ENCODE peak calls at places on chromosomes 6 and 20, in five cellular contexts. One of them, this sample, is unnamed. For H3K4me1, the result is how much of the 10 kb centered on the place peaks cover.

GRCh38 chr6:27814665-27815424 is 97.4 kb downstream of the OR2B2 start:
- DNase-seq in cardiac muscle cell: peak
- DNase-seq in heart left ventricle: no peak
- DNase-seq in fibroblast of lung: peak
- DNase-seq in tibial nerve: no peak
- DNase-seq in this sample: no peak

GRCh38 chr20:61631770-61632169 is 379.7 kb downstream of the CDH4 start:
- DNase-seq in cardiac muscle cell: no peak
- DNase-seq in heart left ventricle: peak
- DNase-seq in fibroblast of lung: no peak
- DNase-seq in tibial nerve: no peak
- DNase-seq in this sample: no peak

GRCh38 chr6:113842165-113842564 is 15.0 kb upstream of the MARCKS start:
- DNase-seq in cardiac muscle cell: no peak
- DNase-seq in heart left ventricle: no peak
- DNase-seq in fibroblast of lung: peak
- DNase-seq in tibial nerve: no peak
- DNase-seq in this sample: no peak

GRCh38 chr6:139296927-139297326 is 5.1 kb upstream of the TXLNB start:
- DNase-seq in cardiac muscle cell: peak
- DNase-seq in heart left ventricle: no peak
- DNase-seq in fibroblast of lung: no peak
- DNase-seq in tibial nerve: no peak
- DNase-seq in this sample: no peak

GRCh38 chr6:152642578-152643375 is 5.6 kb upstream of the SYNE1 start:
- DNase-seq in cardiac muscle cell: peak
- DNase-seq in heart left ventricle: peak
- DNase-seq in fibroblast of lung: peak
- DNase-seq in tibial nerve: no peak
- DNase-seq in this sample: no peak

GRCh38 chr6:51719297-51719696 is 368.1 kb downstream of the PKHD1 start:
- DNase-seq in cardiac muscle cell: no peak
- DNase-seq in heart left ventricle: no peak
- DNase-seq in fibroblast of lung: no peak
- DNase-seq in tibial nerve: no peak
- DNase-seq in this sample: no peak

GRCh38 chr6:8707956-8708772 is 272.8 kb upstream of the SLC35B3 start:
- DNase-seq in cardiac muscle cell: no peak
- DNase-seq in heart left ventricle: no peak
- DNase-seq in fibroblast of lung: peak
- DNase-seq in tibial nerve: no peak
- DNase-seq in this sample: no peak

GRCh38 chr20:46970937-46971630 is 76.4 kb downstream of the EYA2 start:
- DNase-seq in cardiac muscle cell: peak
- DNase-seq in heart left ventricle: no peak
- DNase-seq in fibroblast of lung: peak
- DNase-seq in tibial nerve: no peak
- DNase-seq in this sample: no peak

GRCh38 chr6:167667204-167668018 is 159.3 kb upstream of the AFDN start:
- DNase-seq in cardiac muscle cell: no peak
- DNase-seq in heart left ventricle: no peak
- DNase-seq in fibroblast of lung: no peak
- DNase-seq in tibial nerve: no peak
- DNase-seq in this sample: no peak

GRCh38 chr6:93972791-93973190 is 553.4 kb upstream of the EPHA7 start:
- DNase-seq in cardiac muscle cell: no peak
- DNase-seq in heart left ventricle: no peak
- DNase-seq in fibroblast of lung: peak
- DNase-seq in tibial nerve: no peak
- DNase-seq in this sample: no peak

GRCh38 chr6:105798057-105798456 is 288.1 kb upstream of the PRDM1 start:
- DNase-seq in cardiac muscle cell: peak
- DNase-seq in heart left ventricle: no peak
- DNase-seq in fibroblast of lung: peak
- DNase-seq in tibial nerve: no peak
- DNase-seq in this sample: no peak

GRCh38 chr6:946546-946945 is 253.6 kb upstream of the EXOC2 start:
- DNase-seq in cardiac muscle cell: no peak
- DNase-seq in heart left ventricle: no peak
- DNase-seq in fibroblast of lung: peak
- DNase-seq in tibial nerve: no peak
- DNase-seq in this sample: no peak

GRCh38 chr6:162856885-162857284 is 129.1 kb downstream of the PACRG start:
- DNase-seq in cardiac muscle cell: peak
- DNase-seq in heart left ventricle: no peak
- DNase-seq in fibroblast of lung: peak
- DNase-seq in tibial nerve: no peak
- DNase-seq in this sample: no peak

GRCh38 chr6:23213193-23213592 is 643.8 kb downstream of the HDGFL1 start:
- DNase-seq in cardiac muscle cell: peak
- DNase-seq in heart left ventricle: no peak
- DNase-seq in fibroblast of lung: peak
- DNase-seq in tibial nerve: no peak
- DNase-seq in this sample: no peak

GRCh38 chr6:52063584-52064400 is 23.6 kb downstream of the PKHD1 start:
- DNase-seq in cardiac muscle cell: peak
- DNase-seq in heart left ventricle: no peak
- DNase-seq in fibroblast of lung: peak
- DNase-seq in tibial nerve: no peak
- DNase-seq in this sample: no peak

GRCh38 chr6:31865205-31866118 is 2.8 kb upstream of the NEU1 start:
- DNase-seq in cardiac muscle cell: peak
- DNase-seq in heart left ventricle: no peak
- DNase-seq in fibroblast of lung: no peak
- DNase-seq in tibial nerve: no peak
- DNase-seq in this sample: no peak

GRCh38 chr6:169849396-169849795 is 98.0 kb downstream of the ERMARD start:
- DNase-seq in cardiac muscle cell: no peak
- DNase-seq in heart left ventricle: peak
- DNase-seq in fibroblast of lung: no peak
- DNase-seq in tibial nerve: no peak
- DNase-seq in this sample: no peak

GRCh38 chr20:16005612-16006493 is 567.4 kb downstream of the KIF16B start:
- DNase-seq in cardiac muscle cell: no peak
- DNase-seq in heart left ventricle: no peak
- DNase-seq in fibroblast of lung: no peak
- DNase-seq in tibial nerve: no peak
- DNase-seq in this sample: no peak

GRCh38 chr6:143539723-143540122 is 28.2 kb upstream of the FUCA2 start:
- DNase-seq in cardiac muscle cell: no peak
- DNase-seq in heart left ventricle: no peak
- DNase-seq in fibroblast of lung: no peak
- DNase-seq in tibial nerve: no peak
- DNase-seq in this sample: no peak

GRCh38 chr6:35723587-35723986 is 13.2 kb upstream of the ARMC12 start:
- DNase-seq in cardiac muscle cell: no peak
- DNase-seq in heart left ventricle: no peak
- DNase-seq in fibroblast of lung: no peak
- DNase-seq in tibial nerve: no peak
- DNase-seq in this sample: no peak

GRCh38 chr20:43545837-43546578 is 12.8 kb upstream of the SGK2 start:
- DNase-seq in cardiac muscle cell: no peak
- DNase-seq in heart left ventricle: no peak
- DNase-seq in fibroblast of lung: no peak
- DNase-seq in tibial nerve: no peak
- DNase-seq in this sample: no peak

GRCh38 chr6:116008470-116009229 is 52.0 kb downstream of the FRK start:
- DNase-seq in cardiac muscle cell: peak
- DNase-seq in heart left ventricle: no peak
- DNase-seq in fibroblast of lung: peak
- DNase-seq in tibial nerve: no peak
- DNase-seq in this sample: no peak

GRCh38 chr6:52640916-52641315 is 30.0 kb upstream of the TMEM14A start:
- DNase-seq in cardiac muscle cell: no peak
- DNase-seq in heart left ventricle: no peak
- DNase-seq in fibroblast of lung: no peak
- DNase-seq in tibial nerve: no peak
- DNase-seq in this sample: no peak

GRCh38 chr20:7347409-7347808 is 579.9 kb downstream of the BMP2 start:
- DNase-seq in cardiac muscle cell: no peak
- DNase-seq in heart left ventricle: no peak
- DNase-seq in fibroblast of lung: no peak
- DNase-seq in tibial nerve: no peak
- DNase-seq in this sample: no peak

GRCh38 chr6:168322966-168323365 is 3.4 kb upstream of the DACT2 start:
- DNase-seq in cardiac muscle cell: no peak
- DNase-seq in heart left ventricle: no peak
- DNase-seq in fibroblast of lung: no peak
- DNase-seq in tibial nerve: no peak
- DNase-seq in this sample: no peak

GRCh38 chr20:40868568-40869223 is 159.9 kb upstream of the TOP1 start:
- DNase-seq in cardiac muscle cell: peak
- DNase-seq in heart left ventricle: no peak
- DNase-seq in fibroblast of lung: peak
- DNase-seq in tibial nerve: no peak
- DNase-seq in this sample: no peak

GRCh38 chr6:136566851-136567250 is 16.6 kb upstream of the MAP7 start:
- DNase-seq in cardiac muscle cell: no peak
- DNase-seq in heart left ventricle: no peak
- DNase-seq in fibroblast of lung: no peak
- DNase-seq in tibial nerve: no peak
- DNase-seq in this sample: no peak

GRCh38 chr6:130505808-130506207 is 140.0 kb downstream of the TMEM200A start:
- DNase-seq in cardiac muscle cell: no peak
- DNase-seq in heart left ventricle: no peak
- DNase-seq in fibroblast of lung: no peak
- DNase-seq in tibial nerve: no peak
- DNase-seq in this sample: no peak

GRCh38 chr6:73369563-73369962 is at the start of gene OOEP:
- DNase-seq in cardiac muscle cell: no peak
- DNase-seq in heart left ventricle: no peak
- DNase-seq in fibroblast of lung: no peak
- DNase-seq in tibial nerve: no peak
- DNase-seq in this sample: no peak

DNA sequence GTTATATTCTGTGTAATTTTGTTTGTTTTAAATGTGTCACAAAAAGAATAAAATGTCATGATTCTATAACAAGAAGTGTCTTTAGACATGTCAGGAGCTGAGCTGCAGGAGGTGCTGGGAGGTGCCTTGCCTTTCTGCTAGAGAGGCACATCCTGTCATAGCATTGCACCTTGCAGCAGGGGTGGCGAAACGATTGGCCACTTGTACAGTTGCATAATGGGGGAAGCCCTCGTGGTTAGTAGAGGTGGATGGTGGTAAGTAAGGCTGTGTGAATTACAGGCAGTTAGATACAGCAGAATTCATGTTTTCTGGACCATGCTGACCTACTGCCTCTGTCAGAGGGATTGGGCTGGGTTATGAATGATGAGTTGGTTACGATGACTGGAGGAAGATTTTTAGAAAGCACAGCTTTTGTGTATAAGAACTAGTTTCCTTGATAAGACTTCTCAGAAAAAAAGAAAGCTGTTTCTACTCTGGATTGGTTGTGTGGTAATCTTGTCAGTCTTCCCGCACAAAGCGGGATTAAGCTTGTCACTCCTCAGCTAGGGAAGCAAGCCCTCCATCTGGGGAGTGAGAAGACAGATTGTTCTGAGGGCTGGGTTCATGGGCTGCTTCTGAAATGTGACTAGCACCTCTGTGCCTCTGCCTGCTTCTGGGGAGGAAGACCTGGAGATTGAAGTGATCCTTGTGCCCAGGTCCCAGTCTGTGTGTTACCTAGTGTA is 74.9 kb downstream of the FOXO3 start:
- DNase-seq in cardiac muscle cell: no peak
- DNase-seq in heart left ventricle: no peak
- DNase-seq in fibroblast of lung: no peak
- DNase-seq in tibial nerve: no peak
- DNase-seq in this sample: no peak
- H3K4me1 ChIP-seq in cardiac muscle cell: under half
- H3K4me1 ChIP-seq in heart left ventricle: under half
- H3K4me1 ChIP-seq in fibroblast of lung: under half
- H3K4me1 ChIP-seq in tibial nerve: under half
- H3K4me1 ChIP-seq in this sample: half or more

DNA sequence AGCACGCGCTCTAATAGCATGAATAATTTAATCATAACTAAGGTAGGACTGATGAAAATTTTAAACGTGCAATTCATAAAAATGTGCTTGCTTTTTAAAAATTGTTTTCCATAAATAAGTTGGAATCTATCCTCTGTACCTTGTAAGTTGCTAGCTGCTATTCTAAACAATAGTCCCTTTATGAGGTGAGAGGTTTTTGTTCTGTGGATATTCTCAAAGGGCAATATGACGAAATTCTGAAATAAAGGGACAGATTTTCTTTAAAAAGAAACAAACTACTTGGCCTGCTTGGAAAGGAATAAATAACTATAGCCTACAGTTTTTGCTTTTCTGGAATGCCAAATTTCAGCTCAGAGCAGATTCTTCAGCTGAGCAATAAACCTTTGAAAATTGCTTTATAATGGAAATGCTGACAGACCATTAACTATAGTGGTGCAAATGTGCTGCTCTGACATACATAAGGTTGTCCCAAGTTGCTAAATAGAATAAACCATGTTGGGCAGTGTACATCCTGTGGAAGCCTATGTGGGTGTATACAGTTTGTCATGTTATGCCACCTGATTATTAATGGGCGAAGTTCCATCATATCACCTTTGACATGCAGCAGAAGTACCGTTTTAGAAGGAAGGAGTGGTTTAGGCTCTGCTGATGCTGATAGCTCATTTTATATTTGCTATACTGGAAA is 84.3 kb downstream of the ZFAND3 start:
- DNase-seq in cardiac muscle cell: no peak
- DNase-seq in heart left ventricle: no peak
- DNase-seq in fibroblast of lung: no peak
- DNase-seq in tibial nerve: no peak
- DNase-seq in this sample: no peak
- H3K27ac ChIP-seq in cardiac muscle cell: no peak
- H3K27ac ChIP-seq in heart left ventricle: no peak
- H3K27ac ChIP-seq in fibroblast of lung: no peak
- H3K27ac ChIP-seq in tibial nerve: no peak
- H3K27ac ChIP-seq in this sample: no peak

GRCh38 chr20:48170625-48171024 is 385.3 kb upstream of the SULF2 start:
- DNase-seq in cardiac muscle cell: no peak
- DNase-seq in heart left ventricle: no peak
- DNase-seq in fibroblast of lung: no peak
- DNase-seq in tibial nerve: no peak
- DNase-seq in this sample: no peak

GRCh38 chr20:48175261-48175660 is 390.0 kb upstream of the SULF2 start:
- DNase-seq in cardiac muscle cell: no peak
- DNase-seq in heart left ventricle: no peak
- DNase-seq in fibroblast of lung: no peak
- DNase-seq in tibial nerve: no peak
- DNase-seq in this sample: no peak

GRCh38 chr20:48171626-48172025 is 386.3 kb upstream of the SULF2 start:
- DNase-seq in cardiac muscle cell: no peak
- DNase-seq in heart left ventricle: no peak
- DNase-seq in fibroblast of lung: no peak
- DNase-seq in tibial nerve: no peak
- DNase-seq in this sample: no peak

GRCh38 chr20:48169650-48170049 is 384.4 kb upstream of the SULF2 start:
- DNase-seq in cardiac muscle cell: no peak
- DNase-seq in heart left ventricle: no peak
- DNase-seq in fibroblast of lung: no peak
- DNase-seq in tibial nerve: no peak
- DNase-seq in this sample: no peak

GRCh38 chr20:48171071-48171470 is 385.8 kb upstream of the SULF2 start:
- DNase-seq in cardiac muscle cell: no peak
- DNase-seq in heart left ventricle: no peak
- DNase-seq in fibroblast of lung: no peak
- DNase-seq in tibial nerve: no peak
- DNase-seq in this sample: no peak
- H3K4me3 ChIP-seq in cardiac muscle cell: no peak
- H3K4me3 ChIP-seq in heart left ventricle: no peak
- H3K4me3 ChIP-seq in fibroblast of lung: no peak
- H3K4me3 ChIP-seq in tibial nerve: no peak
- H3K4me3 ChIP-seq in this sample: no peak

GRCh38 chr20:44969320-44969879 is 3.1 kb downstream of the STK4 start:
- DNase-seq in cardiac muscle cell: no peak
- DNase-seq in heart left ventricle: no peak
- DNase-seq in fibroblast of lung: no peak
- DNase-seq in tibial nerve: no peak
- DNase-seq in this sample: no peak
- H3K4me1 ChIP-seq in cardiac muscle cell: under half
- H3K4me1 ChIP-seq in heart left ventricle: under half
- H3K4me1 ChIP-seq in fibroblast of lung: under half
- H3K4me1 ChIP-seq in tibial nerve: under half
- H3K4me1 ChIP-seq in this sample: under half

This sample was measured in vagina.